ENCODE peak calls at places on chromosome 17, in seven cellular contexts. R is sigmoid colon, G is breast epithelium, T is GM12878, L is SK-N-SH, F is GM23338, N is prostate gland. J is an unnamed sample.
A peak's percentile ranks its signal among the peaks of the same experiment; 100 is the strongest.

GRCh38 chr17:7058831-7059447 is 15.0 kb upstream of the SLC16A11 start:
- DNase-seq in T (no peak), R (no peak), L (no peak), F (no peak), G (no peak), N (no peak), J (no peak)

GRCh38 chr17:28086519-28086918 is 44.0 kb downstream of the NLK start:
- DNase-seq in R (no peak), F (no peak), N (no peak), T (no peak), L (no peak), G (no peak), J (no peak)

GRCh38 chr17:74244543-74244942 is 29.5 kb upstream of the DNAI2 start:
- DNase-seq in L (no peak), T (no peak), G (no peak), N (no peak), R (no peak), F (no peak), J (no peak)

GRCh38 chr17:74453665-74454196 is 12.7 kb upstream of the CD300A start:
- DNase-seq in R (no peak), L (peak; percentile 99), F (no peak), T (no peak), G (peak; percentile 85), N (no peak), J (no peak)

GRCh38 chr17:57810740-57811632 is 38.9 kb downstream of the MRPS23 start:
- DNase-seq in G (no peak), L (peak; percentile 74), T (no peak), F (no peak), R (peak; percentile 84), N (peak; percentile 28), J (peak; percentile 11)

GRCh38 chr17:40932608-40933007 is 4.8 kb downstream of the KRT23 start:
- DNase-seq in L (no peak), T (no peak), N (no peak), F (no peak), G (no peak), R (no peak), J (no peak)

GRCh38 chr17:57099165-57099564 is 14.1 kb downstream of the AKAP1 start:
- DNase-seq in R (no peak), T (no peak), G (no peak), L (no peak), N (no peak), F (no peak), J (no peak)

GRCh38 chr17:64457156-64457555 is 8.2 kb downstream of the MILR1 start:
- DNase-seq in R (no peak), T (no peak), G (no peak), N (no peak), F (no peak), L (no peak), J (no peak)

GRCh38 chr17:65901394-65901793 is 290.5 kb downstream of the CEP112 start:
- DNase-seq in R (no peak), T (no peak), N (no peak), G (no peak), F (no peak), L (peak; percentile 15), J (no peak)

GRCh38 chr17:81417879-81418709 is 22.8 kb downstream of the BAHCC1 start:
- DNase-seq in N (no peak), G (no peak), F (no peak), L (no peak), T (no peak), R (no peak), J (no peak)

GRCh38 chr17:81391964-81392908 is 3.0 kb upstream of the BAHCC1 start:
- DNase-seq in R (peak; percentile 90), F (peak; percentile 42), T (no peak), L (peak; percentile 78), G (no peak), N (no peak), J (peak; percentile 46)

GRCh38 chr17:6420173-6420641 is 14.7 kb downstream of the AIPL1 start:
- DNase-seq in F (peak; percentile 75), T (no peak), N (no peak), G (no peak), R (no peak), L (no peak), J (no peak)

GRCh38 chr17:81545160-81545949 is 6.8 kb downstream of the FAAP100 start:
- DNase-seq in N (no peak), G (no peak), F (no peak), R (no peak), L (no peak), T (no peak), J (no peak)

GRCh38 chr17:7380855-7381683 is at the start of gene TNK1:
- DNase-seq in N (peak; percentile 84), G (peak; percentile 84), L (peak; percentile 64), F (peak; percentile 73), T (no peak), R (peak; percentile 86), J (peak; percentile 87)

GRCh38 chr17:76277300-76278267 is 12.4 kb downstream of the UBALD2 start:
- DNase-seq in L (peak; percentile 36), G (no peak), N (no peak), R (no peak), F (no peak), T (no peak), J (no peak)

GRCh38 chr17:69410671-69411070 is 3.8 kb upstream of the MAP2K6 start:
- DNase-seq in G (no peak), L (no peak), T (no peak), R (no peak), N (no peak), F (no peak), J (no peak)
- TF ChIP-seq POLR2AphosphoS5 in G (no peak), L (no peak), T (no peak), R (no peak), N (no peak), F (no peak), J (no peak)

GRCh38 chr17:44200478-44201155 is 933 bp upstream of the ATXN7L3 start:
- DNase-seq in G (peak; percentile 53), N (no peak), T (no peak), R (no peak), F (peak; percentile 43), L (no peak), J (peak; percentile 44)

GRCh38 chr17:44197980-44198720 is 1.5 kb downstream of the ATXN7L3 start:
- DNase-seq in T (no peak), G (no peak), R (no peak), N (peak; percentile 42), F (peak; percentile 46), L (no peak), J (peak; percentile 49)

GRCh38 chr17:44199553-44200477 is at the start of gene ATXN7L3:
- DNase-seq in L (peak; percentile 99), R (peak; percentile 100), G (peak; percentile 100), N (peak; percentile 99), T (peak; percentile 87), F (peak; percentile 99), J (peak; percentile 100)

GRCh38 chr17:44198721-44199552 is 747 bp downstream of the ATXN7L3 start:
- DNase-seq in N (peak; percentile 49), G (peak; percentile 64), L (peak; percentile 97), F (peak; percentile 82), R (peak; percentile 81), T (no peak), J (peak; percentile 73)

DNA sequence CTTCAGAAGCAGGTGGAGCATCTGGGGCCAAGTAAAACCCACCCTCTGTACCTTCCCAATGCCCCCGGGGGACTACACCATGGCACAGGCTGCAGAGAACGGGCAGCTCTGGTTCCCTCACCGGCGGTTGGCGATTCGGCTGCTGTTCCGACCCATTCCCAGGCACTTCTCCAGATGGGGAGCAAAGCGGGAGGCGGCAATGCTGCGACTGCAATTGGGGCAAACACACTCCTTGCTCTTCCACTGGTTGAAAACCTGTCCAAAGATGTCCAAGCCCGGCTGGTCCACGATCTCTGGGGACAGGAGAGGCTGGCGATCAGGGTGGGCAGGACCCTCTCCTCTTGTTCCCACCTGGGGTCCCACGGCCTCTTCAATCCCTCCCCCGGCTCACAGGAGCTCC is 2.6 kb downstream of the ATXN7L3 start:
- DNase-seq in G (no peak), T (no peak), R (no peak), L (no peak), N (no peak), F (no peak), J (no peak)
- H3K27ac ChIP-seq in G (peak overlapping the region; percentile 96), T (no peak overlapping the region), R (peak overlapping the region; percentile 97), L (no peak overlapping the region), N (no peak overlapping the region), F (no peak overlapping the region), J (peak overlapping the region; percentile 97)

GRCh38 chr17:68381076-68381900 is 76.0 kb downstream of the WIPI1 start:
- DNase-seq in R (peak; percentile 17), F (no peak), L (no peak), N (no peak), G (no peak), T (no peak), J (peak; percentile 32)
- TF ChIP-seq POLR2AphosphoS5 in R (no peak), F (no peak), L (no peak), N (no peak), G (peak; percentile 56), T (no peak), J (peak; percentile 18)

DNA sequence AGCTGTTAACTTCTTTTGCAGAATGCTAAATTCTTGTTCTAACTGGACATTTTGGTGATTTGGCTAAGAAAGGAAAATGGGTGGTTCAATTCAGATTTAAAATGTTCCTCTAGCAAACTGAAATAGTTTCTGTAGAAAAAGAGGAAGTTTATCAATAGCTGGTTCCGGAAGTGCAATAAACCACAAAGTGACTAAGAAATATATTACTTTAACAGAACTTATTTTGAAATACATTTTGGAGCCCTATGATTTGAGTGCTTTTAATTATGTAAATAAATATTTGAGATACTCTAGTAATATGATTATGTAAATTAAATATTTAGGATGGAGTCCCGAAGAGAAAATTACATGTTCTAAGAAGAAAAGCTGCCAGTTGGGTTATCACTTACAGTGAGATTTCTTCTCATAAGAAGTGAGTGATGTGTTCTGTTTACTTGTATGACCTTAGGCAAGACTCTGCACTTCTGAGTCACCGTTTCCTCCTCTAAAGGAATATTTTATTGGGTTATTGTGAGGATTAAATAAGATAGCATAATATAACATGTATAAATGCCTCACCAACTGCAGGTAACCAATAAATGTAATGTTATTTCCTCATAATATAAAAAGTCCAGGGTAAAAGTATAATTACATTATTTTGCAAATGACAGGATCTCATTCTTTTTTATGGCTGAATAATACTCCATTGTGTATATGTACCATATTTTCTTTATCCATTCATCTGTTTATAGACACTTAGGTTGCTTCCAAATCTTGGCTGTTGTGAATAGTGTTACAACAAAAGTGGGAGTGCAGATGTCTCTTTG is at the start of gene EVI2B:
- DNase-seq in G (no peak), T (peak; percentile 66), N (no peak), L (no peak), F (no peak), R (no peak), J (no peak)
- H3K27ac ChIP-seq in G (no peak within 1 kb of the TSS), T (peak within 1 kb of the TSS; percentile 95), N (no peak within 1 kb of the TSS), L (no peak within 1 kb of the TSS), F (no peak within 1 kb of the TSS), R (peak within 1 kb of the TSS; percentile 4), J (peak within 1 kb of the TSS; percentile 76)

GRCh38 chr17:48997103-48997826 is at the start of gene IGF2BP1:
- DNase-seq in F (peak; percentile 88), R (no peak), T (no peak), N (no peak), L (peak; percentile 61), G (no peak), J (no peak)

GRCh38 chr17:48997827-48998556 is 807 bp downstream of the IGF2BP1 start:
- DNase-seq in T (no peak), G (no peak), N (no peak), L (peak; percentile 58), R (no peak), F (peak; percentile 38), J (no peak)

GRCh38 chr17:49000943-49001342 is 3.8 kb downstream of the IGF2BP1 start:
- DNase-seq in R (no peak), N (no peak), T (no peak), L (no peak), G (no peak), F (no peak), J (no peak)

GRCh38 chr17:48996696-48997102 is 486 bp upstream of the IGF2BP1 start:
- DNase-seq in T (no peak), R (no peak), G (no peak), L (no peak), N (no peak), F (no peak), J (no peak)

GRCh38 chr17:48998557-48999440 is 1.6 kb downstream of the IGF2BP1 start:
- DNase-seq in N (no peak), R (no peak), L (no peak), F (peak; percentile 52), G (no peak), T (no peak), J (no peak)
- TF ChIP-seq POLR2AphosphoS5 in N (no peak), R (peak; percentile 74), L (no peak), F (no peak), G (peak; percentile 54), T (no peak), J (no peak)